ENCODE peak calls at places on chromosomes 5 and 9, in five cellular contexts. O is substantia nigra, Z is HCT116, G is brain microvascular endothelial cell, L is transverse colon. A is an unnamed sample.

GRCh38 chr9:33234511-33235467 is 5.2 kb upstream of the SPINK4 start:
- DNase-seq in L (no peak), O (no peak), G (peak), Z (no peak), A (no peak)

GRCh38 chr5:34411470-34412346 is 244.4 kb upstream of the RAI14 start:
- DNase-seq in L (no peak), Z (no peak), G (no peak), O (no peak), A (peak)

GRCh38 chr5:11588803-11589202 is 315.4 kb downstream of the CTNND2 start:
- DNase-seq in Z (no peak), G (no peak), L (no peak), O (no peak), A (peak)

GRCh38 chr5:72543365-72543764 is 36.2 kb upstream of the ZNF366 start:
- DNase-seq in Z (no peak), G (peak), L (no peak), O (no peak), A (no peak)

GRCh38 chr5:83428126-83428525 is 43.4 kb upstream of the VCAN start:
- DNase-seq in L (no peak), O (no peak), G (no peak), Z (no peak), A (no peak)

GRCh38 chr9:132739705-132740310 is 69.5 kb downstream of the GTF3C4 start:
- DNase-seq in Z (no peak), O (no peak), G (no peak), L (peak), A (no peak)

GRCh38 chr5:55159763-55160492 is at the start of gene GPX8:
- DNase-seq in O (no peak), Z (peak), L (no peak), G (peak), A (peak)

GRCh38 chr5:142507528-142507927 is 178.4 kb downstream of the FGF1 start:
- DNase-seq in L (no peak), O (no peak), Z (no peak), G (no peak), A (no peak)

GRCh38 chr5:145246961-145247744 is 588.0 kb downstream of the PRELID2 start:
- DNase-seq in G (peak), O (no peak), Z (no peak), L (no peak), A (no peak)

GRCh38 chr9:89576404-89576824 is 28.4 kb upstream of the GADD45G start:
- DNase-seq in L (no peak), Z (peak), O (no peak), G (no peak), A (peak)

A was measured in pons.